ENCODE peak calls at places on chromosomes 4 and X, in ten cellular contexts. B is lower lobe of right lung, X is foreskin fibroblast, J is mesenchymal stem cell, F is transverse colon, K is ascending aorta, I is left lung, N is left ventricle myocardium inferior, D is pancreas, P is body of pancreas. O is an unnamed sample.

GRCh38 chr4:38762560-38762959 is 20.2 kb downstream of the TLR10 start:
- DNase-seq in P (no peak), B (no peak), J (no peak), I (no peak), K (no peak), F (no peak), X (no peak), D (no peak), N (no peak), O (no peak)

GRCh38 chr4:161254375-161254774 is 909.4 kb downstream of the FSTL5 start:
- DNase-seq in B (no peak), N (no peak), K (no peak), F (no peak), I (no peak), X (no peak), P (no peak), J (no peak), D (no peak), O (no peak)

GRCh38 chr4:144820115-144820514 is 174.2 kb downstream of the HHIP start:
- DNase-seq in K (no peak), D (no peak), B (no peak), X (peak), F (no peak), J (no peak), P (no peak), N (no peak), I (no peak), O (no peak)

GRCh38 chrX:13638021-13638420 is 14.9 kb upstream of the TCEANC start:
- DNase-seq in F (no peak), N (no peak), P (no peak), I (no peak), J (no peak), X (no peak), B (no peak), D (no peak), K (no peak), O (no peak)

GRCh38 chr4:20658456-20658855 is 41.8 kb upstream of the PACRGL start:
- DNase-seq in B (no peak), K (no peak), N (no peak), I (no peak), D (no peak), F (no peak), X (no peak), J (no peak), P (no peak), O (no peak)

GRCh38 chr4:76527666-76528065 is 92.6 kb downstream of the SHROOM3 start:
- DNase-seq in N (no peak), B (no peak), X (no peak), F (no peak), P (no peak), D (no peak), J (no peak), I (no peak), K (no peak), O (no peak)

GRCh38 chrX:22134681-22135080 is 102.6 kb downstream of the PHEX start:
- DNase-seq in B (no peak), J (peak), P (peak), I (no peak), N (no peak), X (peak), F (no peak), D (no peak), K (no peak), O (no peak)

GRCh38 chrX:152928761-152929400 is 31.0 kb downstream of the ZNF185 start:
- DNase-seq in P (no peak), N (no peak), F (no peak), X (no peak), I (no peak), B (no peak), K (no peak), J (no peak), D (no peak), O (no peak)

GRCh38 chr4:9765091-9765490 is 16.3 kb upstream of the DRD5 start:
- DNase-seq in F (peak), X (peak), K (no peak), J (no peak), I (no peak), D (no peak), B (no peak), N (no peak), P (peak), O (no peak)

GRCh38 chrX:134932528-134933217 is 58.1 kb upstream of the SMIM10 start:
- DNase-seq in F (no peak), I (no peak), J (peak), X (peak), N (no peak), K (no peak), P (no peak), B (no peak), D (no peak), O (no peak)

GRCh38 chr4:76611611-76612010 is 176.6 kb downstream of the SHROOM3 start:
- DNase-seq in B (no peak), F (peak), K (peak), I (no peak), J (no peak), N (no peak), X (peak), D (peak), P (peak), O (no peak)

GRCh38 chr4:22462693-22463092 is 53.2 kb downstream of the ADGRA3 start:
- DNase-seq in I (no peak), N (no peak), J (no peak), P (no peak), K (no peak), D (peak), B (no peak), F (no peak), X (no peak), O (no peak)

GRCh38 chr4:113869743-113870375 is 108.3 kb upstream of the CAMK2D start:
- DNase-seq in J (peak), I (no peak), D (no peak), N (no peak), X (peak), P (no peak), B (no peak), F (no peak), K (peak), O (no peak)

GRCh38 chrX:45445745-45446412 is 245.2 kb upstream of the DIPK2B start:
- DNase-seq in P (no peak), F (no peak), J (peak), B (no peak), X (peak), I (no peak), D (no peak), N (no peak), K (no peak), O (no peak)

GRCh38 chrX:19683358-19683757 is 168.1 kb upstream of the MAP3K15 start:
- DNase-seq in N (no peak), I (no peak), J (no peak), D (no peak), P (no peak), F (no peak), B (no peak), X (no peak), K (no peak), O (no peak)

GRCh38 chrX:14412686-14413085 is 116.7 kb upstream of the GLRA2 start:
- DNase-seq in J (no peak), F (no peak), X (peak), N (no peak), D (no peak), B (no peak), P (no peak), K (no peak), I (no peak), O (no peak)

GRCh38 chr4:11427201-11427996 is 1.3 kb downstream of the HS3ST1 start:
- DNase-seq in B (no peak), D (peak), X (peak), P (no peak), F (no peak), J (peak), I (peak), K (no peak), N (no peak), O (no peak)

GRCh38 chrX:154714925-154715324 is 36.0 kb downstream of the GAB3 start:
- DNase-seq in K (no peak), I (no peak), B (no peak), F (peak), X (peak), P (peak), N (no peak), D (no peak), J (peak), O (no peak)

GRCh38 chr4:136562842-136563241 is 969.5 kb downstream of the PCDH18 start:
- DNase-seq in I (no peak), J (peak), P (no peak), X (peak), K (no peak), N (no peak), B (no peak), D (no peak), F (no peak), O (no peak)

GRCh38 chrX:149272690-149273463 is 232.2 kb downstream of the IDS start:
- DNase-seq in I (no peak), F (no peak), P (no peak), X (no peak), D (no peak), B (no peak), J (no peak), K (no peak), N (no peak), O (no peak)

DNA sequence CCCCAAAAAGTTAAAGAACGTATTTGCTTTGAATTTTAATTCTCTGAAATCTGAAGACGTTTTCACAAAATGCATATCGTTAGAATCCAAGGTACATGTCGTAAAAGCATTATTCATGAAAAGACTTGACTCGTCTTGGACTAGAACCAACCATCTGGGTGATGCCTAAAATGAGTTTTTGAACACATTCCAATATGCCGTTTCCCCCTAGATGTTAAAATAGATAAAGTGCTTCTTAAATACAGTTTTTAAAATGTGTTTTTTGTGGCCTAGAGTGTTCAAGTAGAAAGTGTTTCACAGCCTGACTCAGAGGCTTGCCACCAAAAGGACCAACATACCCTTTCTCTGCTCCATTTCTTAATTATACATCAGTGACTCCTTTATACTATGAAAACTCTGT is 48.6 kb downstream of the PRKG2 start:
- DNase-seq in K (no peak), D (no peak), I (no peak), B (no peak), J (no peak), P (no peak), X (peak), N (no peak), F (no peak), O (no peak)
- H3K4me3 ChIP-seq in K (no peak), D (no peak), I (no peak), B (no peak), J (no peak), P (no peak), X (no peak), N (no peak), F (no peak), O (no peak)

GRCh38 chr4:86452323-86452995 is 92.6 kb upstream of the MAPK10 start:
- DNase-seq in B (no peak), K (no peak), J (no peak), I (no peak), X (peak), P (no peak), D (no peak), N (no peak), F (no peak), O (no peak)
- H3K4me3 ChIP-seq in B (peak), K (peak), J (no peak), I (peak), X (no peak), P (no peak), D (peak), N (peak), F (peak), O (peak)

DNA sequence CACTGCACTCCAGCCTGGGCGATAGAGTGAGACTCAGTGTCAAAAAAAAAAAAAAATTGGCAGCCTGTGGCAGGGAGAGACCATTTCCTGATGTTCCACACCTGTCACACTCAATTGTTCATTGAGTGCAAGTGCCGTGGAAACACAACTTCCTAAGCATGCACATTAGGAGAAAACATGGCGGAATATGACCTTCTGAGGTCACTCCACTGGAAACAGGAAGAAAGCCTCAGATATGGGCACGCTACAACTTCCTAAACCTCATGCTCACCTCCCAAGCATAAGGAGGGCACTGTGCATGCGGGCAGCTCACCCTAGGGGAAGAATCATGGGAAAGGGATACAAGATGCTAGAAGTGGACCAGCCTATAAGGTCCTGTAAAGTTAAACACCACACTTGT is 28.5 kb upstream of the CD99 start:
- DNase-seq in D (no peak), B (no peak), X (no peak), F (no peak), P (no peak), I (no peak), N (no peak), J (no peak), K (no peak), O (no peak)
- H3K4me3 ChIP-seq in D (no peak), B (no peak), X (no peak), F (no peak), P (no peak), I (no peak), N (no peak), J (no peak), K (no peak), O (no peak)

GRCh38 chr4:984336-985054 is 2.3 kb upstream of the IDUA start:
- DNase-seq in X (no peak), J (no peak), B (no peak), P (no peak), N (no peak), I (peak), F (no peak), K (no peak), D (no peak), O (no peak)
- H3K4me3 ChIP-seq in X (peak), J (no peak), B (peak), P (no peak), N (peak), I (peak), F (peak), K (no peak), D (peak), O (peak)

GRCh38 chr4:84381759-84382158 is 117.3 kb downstream of the NKX6-1 start:
- DNase-seq in J (no peak), P (no peak), B (no peak), X (no peak), F (no peak), K (no peak), I (no peak), N (no peak), D (no peak), O (no peak)

GRCh38 chr4:84378983-84379382 is 120.1 kb downstream of the NKX6-1 start:
- DNase-seq in P (no peak), I (no peak), N (no peak), D (no peak), B (no peak), F (no peak), J (no peak), K (no peak), X (no peak), O (no peak)

GRCh38 chr4:84379881-84380618 is 119.0 kb downstream of the NKX6-1 start:
- DNase-seq in P (no peak), B (no peak), I (no peak), F (no peak), D (no peak), X (peak), J (no peak), K (no peak), N (no peak), O (no peak)

GRCh38 chr4:84378277-84378838 is 120.7 kb downstream of the NKX6-1 start:
- DNase-seq in N (no peak), F (no peak), K (no peak), B (no peak), J (no peak), P (no peak), I (no peak), X (no peak), D (no peak), O (no peak)
- H3K4me3 ChIP-seq in N (no peak), F (no peak), K (no peak), B (no peak), J (no peak), P (no peak), I (no peak), X (no peak), D (no peak), O (no peak)

GRCh38 chr4:99090511-99090910 is 1.9 kb upstream of the ADH5 start:
- DNase-seq in P (no peak), B (no peak), F (no peak), J (peak), K (no peak), I (no peak), D (no peak), X (no peak), N (no peak), O (no peak)
- H3K4me3 ChIP-seq in P (no peak), B (peak), F (peak), J (no peak), K (peak), I (no peak), D (no peak), X (peak), N (peak), O (peak)

DNA sequence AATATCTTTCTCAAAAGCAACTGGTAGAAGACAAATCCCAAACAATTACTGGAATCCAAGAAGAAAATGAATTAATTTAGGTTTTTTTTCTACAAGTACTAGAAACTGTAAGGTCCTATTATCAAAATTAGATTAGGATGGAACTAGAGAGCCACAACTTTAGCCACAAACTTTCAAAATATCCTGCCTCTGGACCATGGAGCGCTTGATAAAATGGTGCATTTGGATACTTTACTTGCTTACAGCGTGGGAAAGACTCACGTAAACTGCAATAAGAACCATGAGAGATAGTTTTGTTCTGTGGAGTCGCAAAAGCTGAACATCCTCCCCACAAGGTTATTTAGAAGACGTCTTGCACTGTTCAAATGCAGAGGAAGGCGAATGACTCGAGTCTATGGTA is at the start of gene DCAF8L2:
- DNase-seq in N (no peak), P (no peak), B (no peak), D (no peak), K (no peak), J (no peak), I (no peak), X (no peak), F (no peak), O (no peak)
- H3K4me3 ChIP-seq in N (no peak), P (no peak), B (no peak), D (no peak), K (no peak), J (no peak), I (no peak), X (no peak), F (no peak), O (no peak)

DNA sequence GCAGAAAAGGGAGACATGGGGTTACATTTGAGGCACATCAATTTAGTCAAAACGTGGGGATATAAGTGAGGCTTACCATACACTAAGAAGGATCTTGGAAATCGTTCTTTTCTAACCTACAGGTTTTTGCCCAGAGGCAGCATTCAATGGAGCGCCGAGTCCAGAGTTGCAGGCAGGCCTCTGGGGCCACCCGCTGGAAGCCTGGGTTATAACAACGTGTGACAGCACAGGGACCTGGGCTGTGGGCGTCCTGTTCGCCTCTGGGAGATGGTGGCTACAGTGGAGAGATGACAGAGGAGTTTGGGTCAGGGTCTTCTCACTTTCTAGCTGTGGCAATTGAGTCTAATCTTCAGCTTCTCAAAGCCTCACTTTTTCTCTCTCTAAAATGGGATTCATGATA is 53.9 kb downstream of the ENPP6 start:
- DNase-seq in K (no peak), P (peak), F (peak), N (peak), D (peak), I (peak), J (peak), X (peak), B (peak), O (no peak)
- H3K4me3 ChIP-seq in K (no peak), P (no peak), F (no peak), N (no peak), D (no peak), I (no peak), J (no peak), X (no peak), B (no peak), O (no peak)

O was measured in sigmoid colon.